ENCODE peak calls at places on chromosomes 11 and 22, in six cellular contexts. V is MV-4-11, Q is Calu3, T is iPS-NIHi11, P is left lung, D is vagina. R is an unnamed sample.

GRCh38 chr22:50329236-50329635 is 2.4 kb upstream of the DENND6B start:
- DNase-seq in V (peak), D (no peak), T (peak), Q (no peak), P (no peak), R (no peak)

GRCh38 chr11:112780351-112781043 is 180.7 kb upstream of the NCAM1 start:
- DNase-seq in T (no peak), Q (peak), D (no peak), V (no peak), P (no peak), R (no peak)

GRCh38 chr22:27100789-27101188 is 443.4 kb downstream of the MIAT start:
- DNase-seq in P (no peak), T (peak), Q (peak), V (no peak), D (no peak), R (peak)

GRCh38 chr22:19890502-19891349 is 36.1 kb upstream of the GNB1L start:
- DNase-seq in P (peak), D (no peak), T (no peak), V (no peak), Q (no peak), R (no peak)

GRCh38 chr11:28715726-28716125 is 607.5 kb downstream of the METTL15 start:
- DNase-seq in V (no peak), T (no peak), Q (no peak), P (no peak), D (no peak), R (no peak)

GRCh38 chr22:20852076-20852475 is 6.5 kb downstream of the PI4KA start:
- DNase-seq in P (no peak), Q (no peak), T (no peak), V (no peak), D (no peak), R (no peak)

GRCh38 chr22:25900880-25901279 is 158.9 kb downstream of the MYO18B start:
- DNase-seq in P (no peak), D (peak), T (peak), V (no peak), Q (no peak), R (no peak)

GRCh38 chr22:43225609-43226008 is 38.7 kb upstream of the TTLL12 start:
- DNase-seq in T (no peak), D (no peak), P (no peak), Q (no peak), V (no peak), R (no peak)

GRCh38 chr22:32206774-32207758 is 2.2 kb upstream of the RFPL2 start:
- DNase-seq in P (peak), Q (peak), T (peak), V (peak), D (no peak), R (peak)

GRCh38 chr22:45757068-45757467 is 85.4 kb downstream of the ATXN10 start:
- DNase-seq in Q (no peak), D (no peak), V (no peak), T (peak), P (no peak), R (no peak)